ENCODE peak calls at places on chromosomes 1 and 21, in ten cellular contexts. B, I, R, K, O, J, D, E, W and N are unnamed samples. For H3K4me1, the result is how much of the 10 kb centered on the place peaks cover.

GRCh38 chr1:205009666-205010065 is 33.3 kb upstream of the CNTN2 start:
- DNase-seq in B (no peak), I (no peak), R (no peak), K (no peak), O (no peak), J (no peak), D (no peak), E (no peak), W (no peak), N (no peak)

GRCh38 chr1:244863491-244864252 is 671 bp downstream of the HNRNPU start:
- DNase-seq in B (no peak), I (no peak), R (peak), K (peak), O (no peak), J (peak), D (peak), E (no peak), W (peak), N (peak)

GRCh38 chr1:245179706-245180105 is 24.9 kb downstream of the KIF26B start:
- DNase-seq in B (no peak), I (no peak), R (no peak), K (no peak), O (no peak), J (no peak), D (no peak), E (no peak), W (no peak), N (no peak)

GRCh38 chr1:172723251-172723650 is 64.3 kb downstream of the FASLG start:
- DNase-seq in B (no peak), I (peak), R (no peak), K (no peak), O (no peak), J (no peak), D (no peak), E (peak), W (no peak), N (no peak)

GRCh38 chr21:45612096-45613019 is 31.2 kb upstream of the PCBP3 start:
- DNase-seq in B (no peak), I (peak), R (no peak), K (peak), O (no peak), J (peak), D (no peak), E (peak), W (no peak), N (no peak)

GRCh38 chr1:98496246-98496995 is 165.1 kb upstream of the SNX7 start:
- DNase-seq in B (no peak), I (peak), R (no peak), K (no peak), O (no peak), J (no peak), D (no peak), E (no peak), W (no peak), N (no peak)

GRCh38 chr1:5502310-5503194 is 489.7 kb downstream of the NPHP4 start:
- DNase-seq in B (no peak), I (no peak), R (no peak), K (peak), O (no peak), J (no peak), D (no peak), E (no peak), W (no peak), N (no peak)

GRCh38 chr1:87826639-87827345 is 498.1 kb downstream of the LMO4 start:
- DNase-seq in B (no peak), I (no peak), R (no peak), K (no peak), O (no peak), J (peak), D (peak), E (peak), W (peak), N (peak)

GRCh38 chr1:30087465-30087864 is 635.9 kb downstream of the MATN1 start:
- DNase-seq in B (no peak), I (peak), R (no peak), K (no peak), O (no peak), J (no peak), D (no peak), E (no peak), W (no peak), N (no peak)
- TF ChIP-seq CTCF in B (no peak), I (peak), R (no peak), K (peak), O (no peak), J (no peak), D (no peak), E (peak), W (peak), N (peak)

DNA sequence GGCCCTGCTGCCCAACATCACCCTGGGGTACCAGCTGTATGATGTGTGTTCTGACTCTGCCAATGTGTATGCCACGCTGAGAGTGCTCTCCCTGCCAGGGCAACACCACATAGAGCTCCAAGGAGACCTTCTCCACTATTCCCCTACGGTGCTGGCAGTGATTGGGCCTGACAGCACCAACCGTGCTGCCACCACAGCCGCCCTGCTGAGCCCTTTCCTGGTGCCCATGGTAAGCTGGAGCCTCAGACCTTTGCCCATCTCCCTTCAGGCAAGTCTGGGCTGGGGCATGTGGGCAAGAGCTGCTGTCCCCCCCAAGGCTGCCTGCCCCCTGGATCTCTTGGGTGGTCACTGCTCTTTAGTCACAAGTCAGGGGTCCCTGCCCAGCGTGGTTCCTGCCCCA is 8.8 kb upstream of the ZBTB48 start:
- DNase-seq in B (no peak), I (no peak), R (no peak), K (no peak), O (no peak), J (no peak), D (no peak), E (no peak), W (no peak), N (no peak)
- H3K27ac ChIP-seq in B (no peak), I (no peak), R (no peak), K (no peak), O (no peak), J (no peak), D (no peak), E (no peak), W (no peak), N (no peak)

GRCh38 chr1:248790456-248790855 is 34.9 kb upstream of the LYPD8 start:
- DNase-seq in B (no peak), I (no peak), R (no peak), K (no peak), O (no peak), J (no peak), D (no peak), E (no peak), W (no peak), N (no peak)
- H3K4me1 ChIP-seq in B (under half), I (under half), R (under half), K (under half), O (under half), J (under half), D (under half), E (under half), W (under half), N (under half)

GRCh38 chr1:67138813-67139539 is 4.2 kb upstream of the C1orf141 start:
- DNase-seq in B (no peak), I (no peak), R (no peak), K (no peak), O (no peak), J (peak), D (no peak), E (no peak), W (no peak), N (no peak)
- TF ChIP-seq CTCF in B (no peak), I (no peak), R (no peak), K (no peak), O (no peak), J (no peak), D (no peak), E (no peak), W (no peak), N (no peak)